ENCODE peak calls at places on chromosomes 13 and 19, in eight cellular contexts. Z is spleen, M is stomach, Y is WERI-Rb-1, S is heart right ventricle, P is HL-60, W is breast epithelium, A is heart left ventricle. T is an unnamed sample.

GRCh38 chr13:26184791-26185250 is 37.3 kb downstream of the RNF6 start:
- DNase-seq in M (peak), W (no peak), Y (peak), P (peak), Z (peak), S (peak), A (no peak), T (peak)

GRCh38 chr13:80334582-80335260 is 6.2 kb downstream of the SPRY2 start:
- DNase-seq in S (no peak), W (no peak), Z (no peak), A (no peak), P (no peak), M (no peak), Y (no peak), T (no peak)

GRCh38 chr19:21422244-21422643 is 25.3 kb downstream of the ZNF493 start:
- DNase-seq in M (no peak), P (no peak), Y (no peak), A (no peak), S (no peak), Z (no peak), W (no peak), T (no peak)

GRCh38 chr13:35855531-35856019 is 275.6 kb downstream of the DCLK1 start:
- DNase-seq in S (no peak), A (no peak), M (no peak), P (no peak), W (no peak), Y (no peak), Z (no peak), T (no peak)

GRCh38 chr13:110277357-110277950 is 29.5 kb downstream of the COL4A1 start:
- DNase-seq in M (no peak), A (no peak), S (no peak), W (no peak), Y (no peak), Z (no peak), P (no peak), T (no peak)

GRCh38 chr19:14150041-14150769 is 13.8 kb upstream of the ASF1B start:
- DNase-seq in M (no peak), Z (no peak), W (no peak), S (no peak), A (no peak), P (no peak), Y (peak), T (peak)

GRCh38 chr13:29436291-29436690 is 159.2 kb downstream of the SLC7A1 start:
- DNase-seq in S (no peak), W (no peak), Y (no peak), M (no peak), A (no peak), P (no peak), Z (no peak), T (no peak)

GRCh38 chr19:23790641-23791488 is 32.2 kb upstream of the ZNF681 start:
- DNase-seq in Z (no peak), P (no peak), S (no peak), W (no peak), M (no peak), A (no peak), Y (no peak), T (no peak)

GRCh38 chr19:53132231-53132991 is at the start of gene ZNF415:
- DNase-seq in Y (peak), P (peak), S (peak), W (peak), A (peak), M (peak), Z (peak), T (peak)

GRCh38 chr19:54145541-54146158 is 8.1 kb downstream of the CNOT3 start:
- DNase-seq in S (no peak), P (no peak), W (no peak), A (no peak), Y (no peak), Z (no peak), M (no peak), T (no peak)

GRCh38 chr19:2166741-2167738 is 3.3 kb downstream of the DOT1L start:
- DNase-seq in S (peak), Y (no peak), Z (peak), W (peak), P (no peak), M (peak), A (peak), T (no peak)

GRCh38 chr13:110699148-110700145 is 6.5 kb downstream of the CARS2 start:
- DNase-seq in Y (no peak), Z (peak), W (no peak), S (no peak), P (peak), A (no peak), M (no peak), T (no peak)

GRCh38 chr13:77325371-77325941 is 1.4 kb downstream of the MYCBP2 start:
- DNase-seq in S (no peak), A (no peak), Z (no peak), Y (no peak), M (no peak), W (no peak), P (no peak), T (peak)

GRCh38 chr13:105220063-105220462 is 1315.4 kb downstream of the EFNB2 start:
- DNase-seq in A (no peak), W (no peak), Z (no peak), P (no peak), Y (no peak), M (no peak), S (no peak), T (no peak)

GRCh38 chr13:44758595-44759221 is 182.6 kb upstream of the TSC22D1 start:
- DNase-seq in W (no peak), Y (no peak), A (no peak), S (no peak), P (no peak), M (no peak), Z (no peak), T (peak)

GRCh38 chr19:45952691-45953505 is 20.8 kb downstream of the NOVA2 start:
- DNase-seq in Z (peak), Y (peak), W (no peak), M (peak), A (no peak), S (peak), P (peak), T (peak)

GRCh38 chr13:33721719-33722118 is 96.2 kb upstream of the RFC3 start:
- DNase-seq in A (no peak), W (no peak), S (no peak), P (no peak), M (no peak), Y (no peak), Z (no peak), T (no peak)

GRCh38 chr13:21949818-21950429 is 279.1 kb downstream of the FGF9 start:
- DNase-seq in W (no peak), S (no peak), A (no peak), M (no peak), Z (no peak), Y (no peak), P (no peak), T (no peak)

GRCh38 chr13:50678464-50679162 is 164.9 kb downstream of the DLEU7 start:
- DNase-seq in M (no peak), Y (no peak), W (no peak), S (no peak), Z (no peak), A (no peak), P (no peak), T (peak)

GRCh38 chr19:49338691-49339363 is 3.6 kb downstream of the CD37 start:
- DNase-seq in A (peak), Z (peak), M (peak), S (peak), W (peak), P (no peak), Y (peak), T (peak)

GRCh38 chr19:55333870-55334269 is 5.8 kb upstream of the KMT5C start:
- DNase-seq in S (no peak), Y (no peak), Z (no peak), M (peak), P (no peak), W (no peak), A (no peak), T (no peak)

GRCh38 chr13:59425211-59425721 is 738.5 kb downstream of the DIAPH3 start:
- DNase-seq in S (no peak), Y (no peak), A (no peak), P (no peak), Z (no peak), W (no peak), M (no peak), T (no peak)

GRCh38 chr19:46748325-46749109 is 2.3 kb upstream of the STRN4 start:
- DNase-seq in Y (peak), Z (peak), M (peak), P (peak), W (no peak), S (peak), A (no peak), T (peak)

GRCh38 chr19:12364391-12365093 is 941 bp downstream of the ZNF442 start:
- DNase-seq in S (peak), P (peak), W (no peak), Z (peak), Y (peak), A (no peak), M (no peak), T (peak)

GRCh38 chr19:15328312-15328711 is 4.0 kb downstream of the BRD4 start:
- DNase-seq in S (no peak), A (no peak), M (no peak), Z (peak), P (no peak), W (no peak), Y (no peak), T (no peak)

GRCh38 chr13:30551194-30551593 is 66.5 kb upstream of the USPL1 start:
- DNase-seq in P (peak), Y (peak), S (no peak), A (no peak), Z (no peak), W (no peak), M (no peak), T (no peak)

GRCh38 chr19:11152318-11153062 is 3.1 kb downstream of the SPC24 start:
- DNase-seq in S (peak), A (no peak), P (no peak), Y (no peak), M (peak), Z (no peak), W (peak), T (no peak)

GRCh38 chr19:15285896-15286591 is 46.3 kb downstream of the BRD4 start:
- DNase-seq in W (no peak), S (no peak), A (no peak), P (peak), Z (peak), M (no peak), Y (no peak), T (no peak)

GRCh38 chr13:66492479-66492878 is 737.7 kb downstream of the PCDH9 start:
- DNase-seq in Z (no peak), A (no peak), M (no peak), Y (peak), P (no peak), S (no peak), W (no peak), T (no peak)

GRCh38 chr13:99944606-99945005 is 27.0 kb downstream of the ZIC5 start:
- DNase-seq in M (no peak), S (no peak), A (no peak), Z (no peak), Y (no peak), W (no peak), P (no peak), T (no peak)

GRCh38 chr13:52849727-52850395 is 1.4 kb upstream of the PCDH8 start:
- DNase-seq in S (no peak), M (no peak), P (no peak), W (no peak), A (no peak), Z (no peak), Y (no peak), T (peak)

GRCh38 chr13:35475960-35476943 is at the start of gene MAB21L1:
- DNase-seq in Z (peak), W (no peak), S (peak), M (peak), P (peak), A (peak), Y (peak), T (peak)

GRCh38 chr19:14764401-14764800 is 14.0 kb downstream of the ADGRE2 start:
- DNase-seq in Y (no peak), P (no peak), S (no peak), A (no peak), M (no peak), W (no peak), Z (peak), T (no peak)

GRCh38 chr13:77836423-77836822 is 82.2 kb downstream of the EDNRB start:
- DNase-seq in P (peak), Y (no peak), M (no peak), A (no peak), Z (no peak), S (no peak), W (no peak), T (no peak)

GRCh38 chr19:860481-861098 is 1.1 kb downstream of the CFD start:
- DNase-seq in P (peak), M (peak), Y (peak), A (peak), S (peak), W (no peak), Z (peak), T (peak)

GRCh38 chr19:44735011-44735410 is 13.5 kb upstream of the BCL3 start:
- DNase-seq in W (no peak), A (no peak), P (no peak), Z (no peak), M (no peak), S (no peak), Y (no peak), T (no peak)

GRCh38 chr13:90868321-90868920 is 479.1 kb upstream of the MIR17HG start:
- DNase-seq in W (no peak), A (no peak), Y (peak), P (no peak), S (no peak), Z (no peak), M (no peak), T (no peak)

GRCh38 chr13:73058432-73058740 is 419 bp upstream of the KLF5 start:
- DNase-seq in Z (no peak), A (no peak), M (no peak), P (no peak), W (no peak), S (no peak), Y (no peak), T (no peak)
- H3K27ac ChIP-seq in Z (peak), A (no peak), M (peak), P (no peak), W (peak), S (no peak), Y (no peak), T (no peak)

GRCh38 chr13:24351423-24351822 is 42.0 kb downstream of the C1QTNF9 start:
- DNase-seq in M (no peak), A (no peak), Z (no peak), Y (no peak), P (no peak), W (no peak), S (no peak), T (no peak)

GRCh38 chr13:24353736-24354135 is 44.4 kb downstream of the C1QTNF9 start:
- DNase-seq in S (no peak), W (no peak), Y (no peak), M (no peak), Z (no peak), A (no peak), P (no peak), T (no peak)

GRCh38 chr13:24348797-24349515 is 39.6 kb downstream of the C1QTNF9 start:
- DNase-seq in M (peak), Y (no peak), W (no peak), S (no peak), P (no peak), Z (no peak), A (no peak), T (no peak)

GRCh38 chr13:24348385-24348784 is 39.0 kb downstream of the C1QTNF9 start:
- DNase-seq in A (no peak), S (no peak), Y (no peak), M (no peak), P (no peak), Z (no peak), W (no peak), T (no peak)
- H3K27ac ChIP-seq in A (no peak), S (no peak), Y (no peak), M (peak), P (no peak), Z (no peak), W (no peak), T (no peak)

GRCh38 chr19:30049226-30049625 is 107.2 kb downstream of the URI1 start:
- DNase-seq in Y (no peak), W (no peak), A (no peak), M (no peak), Z (no peak), P (no peak), S (no peak), T (no peak)
- H3K27ac ChIP-seq in Y (no peak), W (no peak), A (no peak), M (no peak), Z (no peak), P (no peak), S (no peak), T (no peak)

GRCh38 chr19:17751912-17752273 is 616 bp downstream of the FCHO1 start:
- DNase-seq in M (no peak), A (no peak), S (no peak), W (no peak), Z (no peak), Y (no peak), P (peak), T (no peak)
- H3K27ac ChIP-seq in M (no peak), A (no peak), S (no peak), W (no peak), Z (peak), Y (no peak), P (peak), T (no peak)

GRCh38 chr13:114231886-114232285 is 2.8 kb upstream of the CDC16 start:
- DNase-seq in Z (no peak), P (no peak), S (no peak), M (no peak), W (no peak), Y (no peak), A (no peak), T (no peak)

GRCh38 chr13:114229486-114229885 is 5.2 kb upstream of the CDC16 start:
- DNase-seq in M (no peak), S (no peak), Z (no peak), W (no peak), P (no peak), A (no peak), Y (no peak), T (no peak)

GRCh38 chr13:114228176-114228575 is 6.5 kb upstream of the CDC16 start:
- DNase-seq in S (no peak), W (no peak), Y (no peak), M (no peak), A (no peak), Z (no peak), P (no peak), T (no peak)

GRCh38 chr13:114230575-114230974 is 4.1 kb upstream of the CDC16 start:
- DNase-seq in Z (no peak), M (no peak), A (no peak), Y (no peak), P (no peak), S (no peak), W (no peak), T (no peak)

DNA sequence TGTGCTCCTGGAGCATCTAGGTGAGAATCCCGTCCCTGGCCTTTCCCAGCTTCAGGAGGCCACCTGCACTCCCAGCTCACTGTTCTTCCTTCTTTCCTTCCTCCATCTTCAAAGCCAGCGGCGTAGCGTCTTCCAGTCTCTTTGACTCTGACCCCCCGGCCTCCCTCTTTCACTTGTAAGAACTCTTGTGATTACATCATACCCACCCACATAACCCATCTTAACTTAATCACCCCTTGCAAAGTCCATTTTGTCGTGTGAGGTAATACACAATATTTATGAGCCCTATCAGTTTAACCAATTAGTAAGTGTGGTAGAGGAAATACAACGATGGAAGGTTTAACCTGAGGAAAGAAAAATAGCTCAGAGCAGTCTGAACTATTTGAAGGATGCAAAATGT is 4.6 kb upstream of the CDC16 start:
- DNase-seq in W (no peak), A (no peak), Y (no peak), S (no peak), Z (no peak), M (no peak), P (peak), T (no peak)
- H3K27ac ChIP-seq in W (no peak), A (no peak), Y (no peak), S (no peak), Z (no peak), M (no peak), P (no peak), T (no peak)

GRCh38 chr13:32419862-32420261 is 8.1 kb downstream of the N4BP2L1 start:
- DNase-seq in S (no peak), M (no peak), A (no peak), P (no peak), Z (no peak), W (no peak), Y (no peak), T (no peak)
- H3K27ac ChIP-seq in S (no peak), M (no peak), A (no peak), P (no peak), Z (no peak), W (no peak), Y (no peak), T (no peak)